ENCODE peak calls at places on chromosomes 2 and 18, in six cellular contexts. E, Y, A, T, U and N are unnamed samples.

GRCh38 chr2:142678164-142678563 is 199.3 kb upstream of the KYNU start:
- DNase-seq in U (no peak), T (no peak), A (no peak), Y (no peak), E (no peak), N (no peak)

GRCh38 chr2:112839407-112840067 is 3.0 kb upstream of the IL1B start:
- DNase-seq in U (no peak), A (peak), T (peak), E (no peak), Y (no peak), N (no peak)

GRCh38 chr2:47230418-47230817 is 75.3 kb upstream of the STPG4 start:
- DNase-seq in A (peak), T (peak), E (peak), Y (peak), U (no peak), N (no peak)

GRCh38 chr2:28395334-28396061 is 2.8 kb downstream of the FOSL2 start:
- DNase-seq in E (peak), A (peak), T (peak), Y (peak), U (peak), N (no peak)

GRCh38 chr2:55590810-55591440 is 26.5 kb downstream of the PPP4R3B start:
- DNase-seq in E (peak), Y (no peak), U (no peak), T (peak), A (no peak), N (no peak)

GRCh38 chr2:144402282-144402681 is 117.6 kb downstream of the ZEB2 start:
- DNase-seq in U (no peak), T (no peak), Y (no peak), A (no peak), E (no peak), N (no peak)

GRCh38 chr18:22427797-22428549 is 10.3 kb upstream of the CTAGE1 start:
- DNase-seq in A (no peak), Y (no peak), T (no peak), U (no peak), E (no peak), N (no peak)

GRCh38 chr2:73156539-73157124 is 43.9 kb upstream of the RAB11FIP5 start:
- DNase-seq in Y (peak), A (peak), U (peak), E (peak), T (peak), N (peak)

GRCh38 chr2:216694201-216694825 is 1.0 kb downstream of the IGFBP5 start:
- DNase-seq in A (peak), Y (peak), U (peak), E (peak), T (peak), N (no peak)

GRCh38 chr2:23248667-23249066 is 136.3 kb upstream of the KLHL29 start:
- DNase-seq in Y (no peak), A (no peak), E (no peak), U (no peak), T (no peak), N (no peak)

DNA sequence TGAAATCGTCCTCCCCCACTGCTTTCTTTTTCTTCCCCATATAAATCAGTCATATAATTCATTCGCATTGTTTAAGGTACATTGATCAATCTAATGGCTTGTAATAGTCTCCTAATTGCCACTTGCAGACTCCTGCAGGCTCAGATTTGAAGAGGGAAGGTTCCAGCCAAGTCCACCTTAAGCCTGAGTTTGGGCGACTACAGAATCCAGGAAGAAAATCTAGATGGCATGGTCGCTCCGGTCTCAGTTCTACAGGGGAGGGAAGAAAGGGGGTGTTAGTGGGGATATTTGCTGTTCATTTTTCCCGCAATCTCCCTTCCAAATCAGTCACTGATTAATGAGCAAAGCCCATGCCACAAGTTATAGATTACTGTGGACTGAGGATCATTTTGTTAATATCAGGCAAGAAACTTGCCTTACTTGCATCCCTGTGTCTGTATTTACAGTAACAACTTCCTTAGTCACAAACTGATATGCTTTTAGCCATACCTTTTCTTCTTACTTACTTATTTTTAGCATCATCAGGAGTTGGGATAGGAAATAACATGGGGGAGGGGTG is 5.5 kb upstream of the SP9 start:
- DNase-seq in Y (no peak), T (no peak), E (no peak), U (no peak), A (no peak), N (no peak)
- H3K4me3 ChIP-seq in Y (no peak), T (peak), E (no peak), U (no peak), A (no peak), N (no peak)

GRCh38 chr2:130977461-130978050 is 115.7 kb downstream of the FAM168B start:
- DNase-seq in U (no peak), A (no peak), Y (no peak), T (no peak), E (no peak), N (no peak)
- H3K4me3 ChIP-seq in U (no peak), A (no peak), Y (no peak), T (no peak), E (no peak), N (no peak)

GRCh38 chr2:172428841-172429173 is 1.4 kb downstream of the ITGA6 start:
- DNase-seq in T (no peak), E (no peak), Y (no peak), U (no peak), A (no peak), N (no peak)

GRCh38 chr2:172427990-172428840 is 829 bp downstream of the ITGA6 start:
- DNase-seq in Y (peak), T (peak), E (peak), A (no peak), U (peak), N (peak)

GRCh38 chr2:172430671-172431070 is 3.3 kb downstream of the ITGA6 start:
- DNase-seq in T (peak), Y (no peak), A (no peak), U (no peak), E (no peak), N (no peak)

GRCh38 chr2:172430027-172430426 is 2.6 kb downstream of the ITGA6 start:
- DNase-seq in E (no peak), U (no peak), Y (no peak), T (no peak), A (no peak), N (no peak)

GRCh38 chr2:172429351-172429968 is 2.1 kb downstream of the ITGA6 start:
- DNase-seq in A (no peak), Y (no peak), U (no peak), T (peak), E (peak), N (no peak)
- H3K4me3 ChIP-seq in A (no peak), Y (peak), U (peak), T (peak), E (peak), N (no peak)

GRCh38 chr18:57715073-57715472 is 88.0 kb downstream of the ATP8B1 start:
- DNase-seq in T (no peak), E (no peak), A (no peak), U (no peak), Y (no peak), N (no peak)
- H3K4me3 ChIP-seq in T (no peak), E (no peak), A (no peak), U (no peak), Y (no peak), N (no peak)

DNA sequence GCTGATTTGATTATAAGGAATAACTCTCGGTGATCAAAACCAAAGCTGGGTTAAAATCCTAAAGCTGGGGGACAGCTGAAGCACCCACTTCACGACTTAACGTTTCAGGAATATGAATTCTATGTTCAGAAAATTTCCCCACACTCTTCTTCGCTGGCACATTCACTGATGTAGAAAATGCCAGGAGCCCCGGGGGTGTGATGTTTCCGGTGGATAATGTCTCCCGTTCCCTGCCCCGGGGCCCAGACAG is 191.4 kb upstream of the TCF4 start:
- DNase-seq in Y (no peak), E (no peak), U (no peak), A (peak), T (peak), N (no peak)
- H3K4me3 ChIP-seq in Y (peak), E (peak), U (peak), A (peak), T (peak), N (no peak)

GRCh38 chr2:40310303-40310702 is 141.6 kb downstream of the SLC8A1 start:
- DNase-seq in T (no peak), U (no peak), Y (no peak), A (no peak), E (no peak), N (no peak)
- H3K4me3 ChIP-seq in T (no peak), U (no peak), Y (no peak), A (no peak), E (no peak), N (no peak)

GRCh38 chr18:79809482-79810192 is 11.9 kb downstream of the KCNG2 start:
- DNase-seq in T (no peak), A (no peak), E (no peak), U (no peak), Y (no peak), N (no peak)
- H3K4me3 ChIP-seq in T (no peak), A (no peak), E (no peak), U (no peak), Y (no peak), N (no peak)